ENCODE peak calls at places on chromosomes 13 and 19, in nine cellular contexts. R is lower leg skin, F is vagina, K is AG09309, C is Panc1, W is fibroblast of mammary gland, P is AG04449, I is stomach, U is ovary. X is an unnamed sample.

GRCh38 chr19:55923556-55923955 is 8.6 kb downstream of the NLRP13 start:
- DNase-seq in R (peak; percentile 20), F (peak; percentile 12), K (no peak), C (no peak), W (no peak), P (no peak), I (no peak), U (no peak), X (no peak)

GRCh38 chr19:418761-419632 is 10.1 kb upstream of the C2CD4C start:
- DNase-seq in R (no peak), F (no peak), K (no peak), C (no peak), W (no peak), P (no peak), I (no peak), U (no peak), X (no peak)

GRCh38 chr13:86870388-86870966 is 800.7 kb upstream of the SLITRK5 start:
- DNase-seq in R (no peak), F (no peak), K (no peak), C (no peak), W (peak; percentile 18), P (no peak), I (no peak), U (no peak), X (no peak)

GRCh38 chr19:50729894-50730293 is 6.7 kb downstream of the CLEC11A start:
- DNase-seq in R (no peak), F (no peak), K (no peak), C (no peak), W (no peak), P (no peak), I (no peak), U (no peak), X (no peak)

GRCh38 chr19:45507864-45508680 is 793 bp downstream of the VASP start:
- DNase-seq in R (peak; percentile 91), F (no peak), K (no peak), C (no peak), W (no peak), P (no peak), I (peak; percentile 50), U (peak; percentile 71), X (no peak)

GRCh38 chr19:33375760-33376159 is 2.3 kb downstream of the CEBPG start:
- DNase-seq in R (no peak), F (no peak), K (no peak), C (no peak), W (peak; percentile 85), P (no peak), I (no peak), U (no peak), X (no peak)

GRCh38 chr19:1650627-1651009 is 1.8 kb downstream of the TCF3 start:
- DNase-seq in R (no peak), F (no peak), K (no peak), C (no peak), W (no peak), P (no peak), I (no peak), U (no peak), X (no peak)

GRCh38 chr19:47274891-47275865 is 493 bp downstream of the INAFM1 start:
- DNase-seq in R (peak; percentile 92), F (no peak), K (no peak), C (no peak), W (peak; percentile 28), P (no peak), I (no peak), U (peak; percentile 74), X (no peak)

GRCh38 chr19:44192127-44192526 is 20.2 kb upstream of the ZNF227 start:
- DNase-seq in R (no peak), F (no peak), K (no peak), C (no peak), W (no peak), P (no peak), I (no peak), U (no peak), X (no peak)
- H3K4me3 ChIP-seq in R (no peak overlapping the region), F (no peak overlapping the region), K (no peak overlapping the region), C (no peak overlapping the region), W (no peak overlapping the region), P (no peak overlapping the region), I (no peak overlapping the region), U (no peak overlapping the region), X (no peak overlapping the region)

GRCh38 chr13:72121466-72121865 is 254.5 kb upstream of the DACH1 start:
- DNase-seq in R (no peak), F (no peak), K (no peak), C (no peak), W (no peak), P (no peak), I (no peak), U (no peak), X (no peak)
- H3K4me3 ChIP-seq in R (no peak overlapping the region), F (no peak overlapping the region), K (no peak overlapping the region), C (no peak overlapping the region), W (no peak overlapping the region), P (no peak overlapping the region), I (no peak overlapping the region), U (no peak overlapping the region), X (no peak overlapping the region)

GRCh38 chr19:12984143-12984627 is 11.1 kb upstream of the NFIX start:
- DNase-seq in R (no peak), F (no peak), K (no peak), C (no peak), W (peak; percentile 30), P (no peak), I (no peak), U (no peak), X (no peak)
- H3K4me3 ChIP-seq in R (no peak overlapping the region), F (no peak overlapping the region), K (no peak overlapping the region), C (no peak overlapping the region), W (no peak overlapping the region), P (no peak overlapping the region), I (no peak overlapping the region), U (no peak overlapping the region), X (no peak overlapping the region)

DNA sequence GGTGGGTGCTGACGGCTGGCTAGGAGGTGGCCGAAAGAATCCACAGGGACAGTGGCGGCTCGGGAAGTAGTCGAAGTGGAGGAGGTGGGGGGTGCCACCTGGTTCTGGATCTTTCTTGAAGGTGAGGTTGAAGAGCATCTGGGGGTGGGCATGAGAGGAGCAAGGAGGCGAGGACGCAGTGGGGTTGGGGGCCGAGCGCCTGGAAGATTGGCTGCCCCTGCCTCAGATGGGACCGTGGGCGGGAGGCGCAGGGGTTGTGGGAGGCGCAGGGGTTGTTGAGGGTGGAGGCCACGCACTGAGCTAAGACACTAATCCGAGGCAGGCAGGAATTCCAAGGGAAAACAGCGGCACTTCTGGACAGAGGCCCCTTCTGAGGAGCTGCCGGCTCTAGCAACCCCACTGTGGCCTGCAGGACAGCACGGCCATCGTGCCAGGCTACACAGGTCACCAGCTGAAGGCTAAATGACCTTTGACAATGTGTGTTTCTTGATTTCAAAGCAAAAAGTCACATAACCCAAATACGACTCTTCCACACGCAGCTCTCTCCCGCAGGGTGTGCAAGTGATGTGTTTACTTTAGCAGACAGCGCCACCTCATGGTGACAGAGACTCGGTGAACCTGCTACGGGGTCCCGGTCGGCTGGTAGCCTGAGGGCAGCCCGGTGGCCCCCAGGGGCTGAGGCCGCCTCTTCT is 44.1 kb upstream of the RANBP3 start:
- DNase-seq in R (peak; percentile 91), F (no peak), K (no peak), C (peak; percentile 15), W (peak; percentile 78), P (no peak), I (peak; percentile 89), U (peak; percentile 71), X (no peak)
- H3K4me3 ChIP-seq in R (no peak overlapping the region), F (no peak overlapping the region), K (no peak overlapping the region), C (no peak overlapping the region), W (no peak overlapping the region), P (no peak overlapping the region), I (no peak overlapping the region), U (no peak overlapping the region), X (no peak overlapping the region)

GRCh38 chr13:68254151-68254550 is 1024.0 kb upstream of the PCDH9 start:
- DNase-seq in R (no peak), F (no peak), K (no peak), C (no peak), W (no peak), P (no peak), I (no peak), U (no peak), X (no peak)

GRCh38 chr13:68261105-68261504 is 1031.0 kb upstream of the PCDH9 start:
- DNase-seq in R (no peak), F (no peak), K (no peak), C (no peak), W (no peak), P (no peak), I (no peak), U (no peak), X (no peak)

DNA sequence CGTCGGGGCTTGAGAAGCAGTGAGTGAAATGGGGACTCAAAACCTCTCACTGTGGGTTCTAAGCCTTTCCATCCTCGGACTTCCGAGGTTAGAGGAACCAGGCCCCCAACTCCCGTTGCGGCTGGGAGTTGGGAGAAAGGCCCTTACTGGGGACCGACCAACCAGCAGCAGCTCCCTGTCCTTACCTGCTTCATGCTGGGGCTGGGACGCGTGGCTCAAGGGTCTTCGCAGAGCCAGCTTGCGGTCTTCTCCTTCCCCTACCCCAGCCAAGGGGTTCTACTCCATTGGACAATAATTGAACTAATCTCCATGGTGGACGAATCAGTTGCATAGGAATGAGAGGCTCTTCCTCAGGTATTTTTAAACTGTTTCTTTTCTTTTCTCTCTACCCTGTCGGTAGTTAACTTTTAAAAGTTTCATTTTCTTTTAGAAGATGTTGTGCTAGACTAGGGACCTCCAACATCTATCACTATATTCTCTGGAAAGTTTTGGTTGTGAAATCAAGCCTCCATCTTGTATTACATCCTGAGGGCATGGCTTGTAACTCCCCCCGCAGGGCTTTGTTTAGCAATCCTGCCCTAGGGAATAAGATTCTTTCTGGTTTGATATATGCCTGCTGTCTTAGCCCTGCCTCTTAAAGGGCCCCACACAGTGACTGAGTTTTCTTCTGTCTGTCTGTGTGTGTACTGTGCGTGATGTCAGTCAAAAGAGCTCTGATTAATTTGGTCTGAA is 1027.1 kb upstream of the PCDH9 start:
- DNase-seq in R (no peak), F (no peak), K (no peak), C (no peak), W (peak; percentile 40), P (no peak), I (no peak), U (no peak), X (no peak)
- H3K4me3 ChIP-seq in R (no peak overlapping the region), F (no peak overlapping the region), K (no peak overlapping the region), C (no peak overlapping the region), W (no peak overlapping the region), P (no peak overlapping the region), I (no peak overlapping the region), U (no peak overlapping the region), X (no peak overlapping the region)

GRCh38 chr19:16495982-16496612 is at the start of the genes C19orf44 and CALR3:
- DNase-seq in R (peak; percentile 100), F (peak; percentile 98), K (peak; percentile 93), C (peak; percentile 89), W (peak; percentile 97), P (peak; percentile 83), I (peak; percentile 99), U (peak; percentile 98), X (peak; percentile 98)

GRCh38 chr19:16497837-16498236 is 1.6 kb downstream of the C19orf44 start:
- DNase-seq in R (no peak), F (no peak), K (no peak), C (no peak), W (no peak), P (no peak), I (no peak), U (no peak), X (no peak)

GRCh38 chr19:16496613-16496983 is 404 bp downstream of the C19orf44 start:
- DNase-seq in R (peak; percentile 89), F (no peak), K (no peak), C (no peak), W (peak; percentile 69), P (no peak), I (peak; percentile 31), U (peak; percentile 61), X (no peak)

GRCh38 chr19:16497042-16497441 is 848 bp downstream of the C19orf44 start:
- DNase-seq in R (no peak), F (no peak), K (no peak), C (no peak), W (peak; percentile 30), P (no peak), I (no peak), U (no peak), X (no peak)
- H3K4me3 ChIP-seq in R (no peak overlapping the region), F (peak overlapping the region; percentile 74), K (peak overlapping the region; percentile 82), C (peak overlapping the region; percentile 80), W (peak overlapping the region; percentile 73), P (peak overlapping the region; percentile 94), I (peak overlapping the region; percentile 76), U (peak overlapping the region; percentile 78), X (peak overlapping the region; percentile 57)

X was measured in SJSA1.